ENCODE peak calls at places on chromosomes 6 and 20, in ten cellular contexts. K, H, G, P, J, I, A, F, Q and Y are unnamed samples. For H3K9me3, the result is how much of the 10 kb centered on the place peaks cover.

GRCh38 chr6:156662025-156662445 is 115.1 kb upstream of the ARID1B start:
- DNase-seq in P (no peak), F (peak), H (no peak), K (peak), Q (no peak), A (peak), J (peak), G (no peak), I (no peak), Y (no peak)

GRCh38 chr6:143027058-143027457 is 33.6 kb upstream of the AIG1 start:
- DNase-seq in K (peak), I (peak), P (no peak), G (no peak), F (no peak), Q (no peak), A (peak), J (no peak), H (no peak), Y (no peak)

GRCh38 chr20:21303872-21304586 is 898 bp downstream of the XRN2 start:
- DNase-seq in H (no peak), F (no peak), A (no peak), J (no peak), P (no peak), Q (no peak), I (no peak), G (no peak), K (no peak), Y (no peak)

GRCh38 chr6:37994238-37994637 is 174.7 kb downstream of the ZFAND3 start:
- DNase-seq in K (no peak), P (no peak), Q (no peak), I (no peak), F (no peak), A (no peak), G (no peak), J (no peak), H (no peak), Y (no peak)

GRCh38 chr6:150004101-150004782 is 21.1 kb downstream of the RAET1L start:
- DNase-seq in H (no peak), P (no peak), F (no peak), G (no peak), I (no peak), A (no peak), Q (no peak), J (no peak), K (no peak), Y (no peak)

GRCh38 chr6:47352169-47352568 is 42.5 kb upstream of the TNFRSF21 start:
- DNase-seq in I (no peak), Q (no peak), F (no peak), P (peak), J (no peak), K (no peak), H (no peak), A (no peak), G (no peak), Y (no peak)

GRCh38 chr6:167735498-167736201 is 91.1 kb upstream of the AFDN start:
- DNase-seq in K (no peak), J (no peak), I (peak), P (no peak), Q (no peak), A (no peak), H (no peak), G (peak), F (no peak), Y (no peak)

GRCh38 chr20:57990396-57990987 is 238.0 kb downstream of the ANKRD60 start:
- DNase-seq in A (no peak), H (no peak), Q (no peak), F (no peak), J (no peak), P (no peak), G (no peak), I (no peak), K (no peak), Y (no peak)

GRCh38 chr6:53544050-53544499 is 826 bp downstream of the GCLC start:
- DNase-seq in P (no peak), K (no peak), H (no peak), I (no peak), J (no peak), Q (no peak), A (no peak), F (no peak), G (no peak), Y (no peak)

GRCh38 chr6:39638126-39638822 is 86.9 kb downstream of the KIF6 start:
- DNase-seq in P (no peak), I (no peak), K (no peak), Q (no peak), J (no peak), A (no peak), H (no peak), F (no peak), G (no peak), Y (peak)

GRCh38 chr20:19758888-19759331 is 852 bp downstream of the RIN2 start:
- DNase-seq in Q (no peak), P (peak), A (peak), K (no peak), I (peak), G (peak), J (peak), F (peak), H (peak), Y (peak)

GRCh38 chr6:15447546-15448232 is 201.8 kb downstream of the JARID2 start:
- DNase-seq in G (no peak), J (no peak), H (no peak), I (no peak), F (peak), Q (no peak), P (no peak), K (no peak), A (no peak), Y (no peak)

GRCh38 chr6:158784505-158784904 is 34.7 kb downstream of the EZR start:
- DNase-seq in G (no peak), Q (no peak), J (no peak), H (no peak), A (no peak), F (no peak), P (no peak), K (no peak), I (peak), Y (no peak)

GRCh38 chr6:105432797-105433196 is 29.9 kb upstream of the PREP start:
- DNase-seq in H (no peak), P (no peak), J (no peak), G (no peak), F (no peak), Q (no peak), I (no peak), K (peak), A (no peak), Y (no peak)

GRCh38 chr6:57252137-57252536 is 30.0 kb upstream of the RAB23 start:
- DNase-seq in Q (no peak), G (no peak), I (no peak), H (no peak), F (no peak), P (no peak), J (no peak), A (no peak), K (no peak), Y (no peak)

GRCh38 chr20:2293486-2293885 is 2.3 kb upstream of the TGM3 start:
- DNase-seq in A (no peak), F (no peak), K (no peak), G (no peak), H (no peak), J (no peak), I (no peak), Q (no peak), P (no peak), Y (no peak)

GRCh38 chr6:16305788-16306187 is 67.4 kb downstream of the GMPR start:
- DNase-seq in Q (no peak), J (no peak), H (no peak), A (no peak), F (peak), I (no peak), G (no peak), P (no peak), K (no peak), Y (no peak)

GRCh38 chr20:45157977-45158376 is 16.7 kb upstream of the PI3 start:
- DNase-seq in Q (no peak), G (no peak), F (no peak), P (no peak), A (no peak), I (no peak), K (peak), H (no peak), J (no peak), Y (no peak)

GRCh38 chr20:44901972-44902371 is 7.9 kb upstream of the PABPC1L start:
- DNase-seq in F (no peak), G (no peak), K (no peak), J (no peak), H (no peak), I (no peak), Q (no peak), A (no peak), P (no peak), Y (no peak)

GRCh38 chr20:34537651-34538050 is 20.9 kb upstream of the MAP1LC3A start:
- DNase-seq in K (no peak), J (no peak), G (peak), P (no peak), H (no peak), I (no peak), F (no peak), Q (no peak), A (no peak), Y (no peak)

GRCh38 chr6:135861189-135861588 is 9.7 kb downstream of the PDE7B start:
- DNase-seq in I (no peak), K (no peak), P (no peak), A (no peak), G (no peak), Q (no peak), J (no peak), F (no peak), H (no peak), Y (no peak)
- H3K4me3 ChIP-seq in I (no peak), K (no peak), P (no peak), A (no peak), G (no peak), Q (no peak), J (no peak), F (no peak), H (no peak), Y (no peak)

GRCh38 chr6:30282522-30282921 is 44.2 kb upstream of the TRIM39 start:
- DNase-seq in G (no peak), I (no peak), H (no peak), P (no peak), F (no peak), Q (no peak), K (no peak), A (no peak), J (no peak), Y (no peak)

GRCh38 chr6:30283761-30284160 is 43.0 kb upstream of the TRIM39 start:
- DNase-seq in P (no peak), H (no peak), F (no peak), K (no peak), J (no peak), A (no peak), I (no peak), Q (no peak), G (no peak), Y (no peak)

DNA sequence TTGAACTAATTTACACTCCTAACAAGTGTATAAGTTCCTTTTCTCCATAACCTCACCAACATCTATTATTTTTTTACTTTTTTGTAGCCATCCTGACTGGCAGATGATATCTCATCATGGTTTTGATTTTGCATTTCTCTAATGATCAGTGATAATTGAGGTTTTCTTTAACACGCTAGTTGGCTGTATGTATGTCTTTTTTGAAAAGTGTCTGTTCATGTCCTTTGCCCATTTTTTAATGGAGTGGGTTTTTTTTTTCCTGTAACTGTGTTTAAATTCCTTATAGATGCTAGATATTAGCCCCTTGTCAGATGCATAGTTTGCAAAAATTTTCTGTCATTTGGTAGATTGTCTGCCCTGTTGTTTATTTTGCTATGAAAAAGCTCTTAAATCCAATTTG is 39.6 kb upstream of the TRIM39 start:
- DNase-seq in K (no peak), P (no peak), H (no peak), J (no peak), A (no peak), I (no peak), G (no peak), F (no peak), Q (no peak), Y (no peak)
- H3K9me3 ChIP-seq in K (under half), P (under half), H (under half), J (under half), A (under half), I (under half), G (under half), F (under half), Q (under half), Y (under half)

DNA sequence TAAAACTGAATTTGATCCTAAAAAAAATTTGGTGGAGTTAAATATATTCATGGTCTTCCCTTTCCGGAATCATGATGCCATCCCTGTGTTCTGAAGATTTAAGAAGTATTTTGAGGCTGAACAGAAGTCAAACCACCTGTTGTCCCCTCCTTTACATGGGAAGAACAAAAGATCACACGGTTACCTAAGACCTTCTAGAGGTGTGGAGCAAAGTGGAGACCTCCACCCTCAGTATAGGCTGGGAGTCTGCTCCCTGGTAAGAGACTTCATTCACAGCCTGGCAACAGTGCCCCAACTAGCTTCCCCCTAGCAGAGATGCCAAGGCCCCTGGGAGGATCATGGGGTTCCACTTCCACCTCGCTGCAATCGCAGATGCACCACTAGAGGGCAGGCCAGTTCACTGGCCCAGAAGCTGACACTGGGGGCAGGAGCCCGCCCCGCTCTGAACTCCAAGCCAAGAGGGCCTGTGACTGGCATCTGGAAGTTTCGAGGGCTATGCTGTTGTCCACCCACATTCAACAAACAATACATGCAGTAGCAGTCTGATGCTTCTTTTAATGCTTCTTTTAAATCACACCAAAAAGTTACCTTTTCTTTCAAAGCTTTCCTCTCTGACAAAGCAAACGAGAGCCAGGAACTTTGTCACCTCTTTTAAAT is 19.5 kb upstream of the UBE2J1 start:
- DNase-seq in H (peak), A (peak), J (no peak), F (peak), I (peak), P (peak), Q (no peak), G (peak), K (no peak), Y (no peak)
- TF ChIP-seq POLR2AphosphoS5 in H (no peak), A (no peak), J (peak), F (no peak), I (no peak), P (no peak), Q (no peak), G (no peak), K (no peak), Y (no peak)

DNA sequence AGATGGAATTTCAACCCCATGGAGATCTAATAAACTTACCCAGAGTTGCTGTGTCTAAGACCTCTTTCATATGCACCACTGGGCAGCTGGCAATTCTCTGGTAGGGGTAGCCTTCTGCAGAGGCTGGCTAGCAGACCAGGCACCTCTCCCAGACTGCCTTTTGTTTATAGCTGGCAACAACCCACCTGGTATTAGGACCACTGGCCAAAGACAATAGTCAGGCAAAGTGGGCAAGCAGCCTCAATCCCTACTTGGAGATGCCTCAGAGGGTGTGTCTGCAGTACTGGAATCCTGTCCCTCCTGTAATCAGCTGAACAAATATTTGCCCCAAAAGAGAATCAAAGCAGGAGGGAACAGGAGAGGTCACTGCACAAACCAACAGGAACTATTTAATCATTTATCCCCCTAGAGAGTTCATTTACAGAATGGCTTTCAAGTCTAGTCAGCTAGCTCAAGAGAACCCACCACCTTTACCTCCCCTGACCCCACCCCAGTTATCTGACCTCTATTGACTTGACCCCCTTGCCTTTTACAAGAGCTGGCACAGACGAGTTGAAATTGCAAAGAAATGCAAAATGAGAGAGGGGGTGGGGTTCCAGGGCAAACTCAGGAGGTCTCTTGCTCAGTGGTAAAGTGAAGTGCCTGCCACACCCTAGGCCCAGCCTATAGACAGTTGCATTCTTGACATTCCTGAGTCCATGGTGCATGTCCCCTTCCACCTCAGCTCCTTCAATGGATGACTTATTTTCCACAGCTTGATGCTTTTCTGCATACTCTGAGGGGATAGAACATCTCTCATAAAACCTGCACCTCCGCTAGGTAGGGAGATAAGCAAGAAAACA is 2.8 kb downstream of the BCL2L1 start:
- DNase-seq in J (no peak), K (no peak), Q (no peak), G (no peak), H (no peak), P (no peak), I (peak), F (no peak), A (peak), Y (no peak)
- H3K4me3 ChIP-seq in J (peak), K (peak), Q (peak), G (peak), H (peak), P (peak), I (peak), F (peak), A (peak), Y (peak)